ENCODE peak calls at places on chromosomes 12 and 14, in six cellular contexts. O, V, U, K, C and W are unnamed samples.

GRCh38 chr12:117685115-117685926 is 283.5 kb downstream of the KSR2 start:
- DNase-seq in U (peak), C (peak), K (peak), O (peak), V (no peak), W (peak)

GRCh38 chr12:123849517-123849916 is 87.4 kb downstream of the DNAH10 start:
- DNase-seq in U (no peak), O (no peak), K (no peak), C (no peak), V (no peak), W (no peak)

GRCh38 chr12:7113389-7113871 is 4.4 kb upstream of the C1RL start:
- DNase-seq in U (no peak), K (no peak), V (no peak), C (no peak), O (peak), W (no peak)

GRCh38 chr14:72679591-72680151 is 214.2 kb downstream of the DPF3 start:
- DNase-seq in O (no peak), K (no peak), V (no peak), U (no peak), C (no peak), W (no peak)

GRCh38 chr12:76943004-76943403 is 64.2 kb upstream of the CSRP2 start:
- DNase-seq in O (no peak), K (no peak), U (no peak), C (no peak), V (no peak), W (no peak)

GRCh38 chr14:55721353-55721752 is 141.3 kb downstream of the KTN1 start:
- DNase-seq in C (peak), V (no peak), K (no peak), U (no peak), O (peak), W (peak)

GRCh38 chr12:47078733-47079364 is 572 bp upstream of the PCED1B start:
- DNase-seq in K (no peak), O (peak), U (peak), V (no peak), C (no peak), W (no peak)

GRCh38 chr12:64400041-64400440 is 4.2 kb upstream of the XPOT start:
- DNase-seq in C (no peak), K (no peak), O (no peak), U (no peak), V (no peak), W (no peak)

GRCh38 chr14:60102389-60102788 is 10.7 kb downstream of the PCNX4 start:
- DNase-seq in K (no peak), U (no peak), C (peak), O (peak), V (no peak), W (no peak)

GRCh38 chr12:92539966-92540791 is 162.6 kb upstream of the PLEKHG7 start:
- DNase-seq in K (no peak), U (no peak), O (no peak), C (no peak), V (no peak), W (no peak)
- TF ChIP-seq CTCF in K (peak), U (no peak), O (no peak), C (no peak), V (no peak), W (no peak)

GRCh38 chr14:44041700-44042099 is 465.4 kb downstream of the FSCB start:
- DNase-seq in O (no peak), C (no peak), K (no peak), U (no peak), V (no peak), W (no peak)
- TF ChIP-seq CTCF in O (no peak), C (no peak), K (no peak), U (no peak), V (no peak), W (no peak)

GRCh38 chr12:4251228-4251891 is 22.2 kb upstream of the CCND2 start:
- DNase-seq in O (no peak), C (no peak), K (no peak), U (no peak), V (no peak), W (no peak)
- TF ChIP-seq CTCF in O (no peak), C (no peak), K (no peak), U (no peak), V (no peak), W (no peak)

GRCh38 chr12:94141892-94142291 is 6.5 kb upstream of the PLXNC1 start:
- DNase-seq in V (no peak), O (no peak), K (no peak), U (no peak), C (no peak), W (no peak)

GRCh38 chr12:94139816-94140215 is 8.6 kb upstream of the PLXNC1 start:
- DNase-seq in C (no peak), U (no peak), V (no peak), K (no peak), O (no peak), W (no peak)

GRCh38 chr12:94141004-94141764 is 7.2 kb upstream of the PLXNC1 start:
- DNase-seq in K (no peak), O (no peak), C (no peak), U (no peak), V (no peak), W (no peak)

GRCh38 chr12:94143444-94143843 is 4.9 kb upstream of the PLXNC1 start:
- DNase-seq in O (no peak), U (no peak), V (no peak), K (no peak), C (no peak), W (no peak)

DNA sequence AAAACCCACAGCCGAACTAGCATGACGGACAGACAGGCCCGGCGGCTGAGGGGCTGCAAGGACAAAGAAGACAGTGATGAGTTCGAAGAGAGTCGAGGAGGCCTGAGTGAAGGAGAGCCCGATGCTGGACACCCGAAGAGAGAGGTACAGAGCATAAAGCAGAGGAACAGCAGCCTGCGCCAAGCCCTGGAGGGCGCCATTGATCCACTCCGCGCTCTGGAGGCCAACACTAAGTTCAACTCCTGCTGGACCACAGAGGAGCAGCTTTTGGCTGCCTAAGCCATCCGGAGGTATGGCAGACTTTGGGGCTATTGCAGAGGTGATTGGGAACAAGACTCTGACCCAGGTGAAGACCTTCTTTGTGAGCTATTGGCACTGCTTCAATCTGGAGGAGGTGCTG is 7.8 kb upstream of the PLXNC1 start:
- DNase-seq in O (peak), C (no peak), K (no peak), V (no peak), U (no peak), W (no peak)
- TF ChIP-seq CTCF in O (peak), C (peak), K (peak), V (no peak), U (no peak), W (no peak)

DNA sequence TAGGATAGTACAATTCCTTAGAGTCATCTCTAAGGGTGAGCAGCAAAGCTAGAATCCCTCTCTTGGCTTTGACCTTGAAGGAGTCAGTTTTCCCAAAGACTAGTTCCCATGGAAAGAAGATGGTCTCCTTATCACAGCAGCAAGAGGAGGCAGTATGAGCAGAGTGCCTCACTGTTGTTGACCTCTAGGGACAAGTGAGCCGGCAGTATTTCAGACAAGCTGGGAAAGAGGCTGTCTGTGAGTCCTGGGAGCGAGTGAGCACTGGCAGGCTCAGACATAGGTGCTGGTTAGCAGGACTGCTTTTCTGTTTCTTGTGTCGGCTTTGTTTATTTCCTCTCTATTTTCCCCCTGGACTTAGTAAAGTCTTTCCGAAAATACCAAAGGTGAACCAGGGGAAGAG is 60.7 kb downstream of the NTF3 start:
- DNase-seq in V (no peak), C (no peak), O (no peak), U (no peak), K (no peak), W (no peak)
- TF ChIP-seq CTCF in V (no peak), C (no peak), O (no peak), U (peak), K (no peak), W (no peak)

GRCh38 chr14:93330609-93331000 is 2.2 kb downstream of the BTBD7 start:
- DNase-seq in U (no peak), K (no peak), C (no peak), V (no peak), O (peak), W (peak)

GRCh38 chr14:93332032-93332852 is 594 bp downstream of the BTBD7 start:
- DNase-seq in K (peak), C (no peak), U (peak), V (no peak), O (peak), W (peak)

GRCh38 chr14:93333631-93334095 is 827 bp upstream of the BTBD7 start:
- DNase-seq in U (no peak), V (no peak), K (no peak), O (no peak), C (no peak), W (no peak)

GRCh38 chr14:93331375-93332031 is 1.3 kb downstream of the BTBD7 start:
- DNase-seq in K (no peak), U (no peak), O (peak), V (no peak), C (no peak), W (no peak)

GRCh38 chr14:93332853-93333630 is at the start of gene BTBD7:
- DNase-seq in V (peak), U (peak), O (peak), K (peak), C (peak), W (peak)
- TF ChIP-seq CTCF in V (peak), U (no peak), O (peak), K (peak), C (peak), W (peak)

GRCh38 chr12:106722854-106723253 is 51.6 kb upstream of the RIC8B start:
- DNase-seq in U (no peak), V (no peak), C (no peak), O (no peak), K (no peak), W (no peak)
- TF ChIP-seq CTCF in U (peak), V (no peak), C (no peak), O (peak), K (peak), W (no peak)

DNA sequence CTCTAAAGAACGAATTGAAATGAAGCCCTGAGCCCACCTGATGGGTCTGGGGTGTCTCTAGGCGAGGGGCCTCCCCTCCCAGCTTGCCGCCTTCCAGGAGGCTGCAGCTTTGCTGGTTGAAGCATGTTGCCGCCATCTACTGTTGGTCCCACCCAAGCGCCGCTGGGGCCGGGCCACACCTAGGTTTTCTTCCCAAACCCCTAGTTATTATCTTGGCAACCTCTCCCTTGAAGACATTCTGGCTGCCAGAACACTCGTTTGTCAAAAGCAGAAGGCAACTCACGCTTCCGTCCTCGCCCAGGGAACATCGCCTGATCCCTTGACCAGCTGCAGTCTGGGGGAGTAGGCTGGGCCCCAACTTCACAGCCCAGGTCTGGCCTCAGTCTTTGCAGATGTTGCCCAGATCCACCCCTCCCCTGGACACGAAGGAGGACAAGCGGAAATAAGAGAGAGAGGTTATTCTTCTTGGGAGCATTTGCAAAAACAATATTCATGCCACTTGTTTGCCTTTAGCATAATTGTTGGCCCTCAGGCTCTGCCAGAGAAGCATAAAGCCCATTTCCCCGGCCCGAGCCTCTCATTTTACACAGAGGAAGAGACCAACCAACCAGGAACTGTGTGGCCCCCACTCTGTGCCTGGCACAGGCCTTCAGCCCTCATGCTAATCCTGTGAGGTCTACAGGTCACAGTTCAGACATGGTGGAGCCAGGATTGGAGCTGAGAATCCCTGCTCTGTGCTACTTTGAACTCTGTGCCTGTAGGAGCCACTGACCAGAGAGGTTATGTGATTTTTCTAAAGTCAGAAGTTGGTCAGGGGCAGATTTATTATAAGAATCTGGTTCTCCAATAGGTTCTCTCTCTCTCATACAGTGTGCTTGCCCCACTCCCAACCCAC is 6.7 kb downstream of the EMP1 start:
- DNase-seq in V (no peak), U (no peak), K (no peak), O (no peak), C (no peak), W (no peak)
- TF ChIP-seq CTCF in V (peak), U (no peak), K (peak), O (no peak), C (peak), W (no peak)

GRCh38 chr12:85448548-85449139 is 168.6 kb downstream of the ALX1 start:
- DNase-seq in U (no peak), V (no peak), C (no peak), K (no peak), O (peak), W (no peak)
- TF ChIP-seq CTCF in U (peak), V (peak), C (peak), K (peak), O (peak), W (peak)

DNA sequence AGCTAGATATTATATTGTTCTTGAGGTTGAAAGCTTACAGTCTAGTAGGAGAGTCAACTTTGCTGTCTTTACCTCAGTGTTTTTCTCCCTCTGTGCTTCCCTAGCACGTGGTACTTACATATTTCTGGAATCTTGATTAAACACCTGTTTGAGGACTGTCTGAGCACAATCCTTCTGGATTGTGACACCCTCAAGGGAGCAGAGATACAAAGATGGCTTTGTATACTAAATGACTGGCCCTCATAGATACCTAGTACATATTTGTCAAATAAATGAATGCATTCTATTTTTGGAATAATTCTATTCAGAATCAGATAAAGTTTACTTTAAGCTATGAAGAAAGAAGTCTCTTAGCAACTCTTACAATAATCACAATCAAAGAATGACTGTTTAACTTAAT is 113.3 kb downstream of the LRRK2 start:
- DNase-seq in K (no peak), O (no peak), C (no peak), V (no peak), U (no peak), W (no peak)
- TF ChIP-seq CTCF in K (no peak), O (no peak), C (no peak), V (no peak), U (no peak), W (no peak)